ENCODE peak calls at places on chromosomes 13 and 19, in five cellular contexts. One of them, this sample, is unnamed.

GRCh38 chr19:31419871-31420430 is 70.7 kb upstream of the TSHZ3 start:
- DNase-seq in lower leg skin: no peak
- DNase-seq in fibroblast of the aortic adventitia: no peak
- DNase-seq in thoracic aorta: no peak
- DNase-seq in epithelial cell of proximal tubule: no peak
- DNase-seq in this sample: no peak

GRCh38 chr13:72113070-72113469 is 246.1 kb upstream of the DACH1 start:
- DNase-seq in lower leg skin: no peak
- DNase-seq in thoracic aorta: no peak
- DNase-seq in epithelial cell of proximal tubule: no peak
- DNase-seq in fibroblast of the aortic adventitia: no peak
- DNase-seq in this sample: no peak

GRCh38 chr19:55149078-55150003 is at the start of gene TNNT1:
- DNase-seq in fibroblast of the aortic adventitia: no peak
- DNase-seq in thoracic aorta: no peak
- DNase-seq in lower leg skin: no peak
- DNase-seq in epithelial cell of proximal tubule: no peak
- DNase-seq in this sample: no peak

GRCh38 chr13:52737451-52737850 is 2.2 kb downstream of the CNMD start:
- DNase-seq in fibroblast of the aortic adventitia: no peak
- DNase-seq in epithelial cell of proximal tubule: no peak
- DNase-seq in lower leg skin: no peak
- DNase-seq in thoracic aorta: no peak
- DNase-seq in this sample: no peak

GRCh38 chr13:99258946-99259345 is 767 bp upstream of the GPR18 start:
- DNase-seq in epithelial cell of proximal tubule: no peak
- DNase-seq in fibroblast of the aortic adventitia: no peak
- DNase-seq in thoracic aorta: no peak
- DNase-seq in lower leg skin: no peak
- DNase-seq in this sample: no peak

GRCh38 chr19:35119578-35119977 is 4.0 kb downstream of the FXYD3 start:
- DNase-seq in epithelial cell of proximal tubule: no peak
- DNase-seq in lower leg skin: no peak
- DNase-seq in thoracic aorta: no peak
- DNase-seq in fibroblast of the aortic adventitia: no peak
- DNase-seq in this sample: no peak

GRCh38 chr13:94764576-94765321 is 52.4 kb upstream of the SOX21 start:
- DNase-seq in thoracic aorta: no peak
- DNase-seq in lower leg skin: no peak
- DNase-seq in epithelial cell of proximal tubule: no peak
- DNase-seq in fibroblast of the aortic adventitia: no peak
- DNase-seq in this sample: no peak

GRCh38 chr13:61777281-61777680 is 361.6 kb upstream of the PCDH20 start:
- DNase-seq in epithelial cell of proximal tubule: no peak
- DNase-seq in fibroblast of the aortic adventitia: no peak
- DNase-seq in thoracic aorta: no peak
- DNase-seq in lower leg skin: no peak
- DNase-seq in this sample: no peak

GRCh38 chr13:94329754-94330551 is 149.5 kb downstream of the DCT start:
- DNase-seq in thoracic aorta: no peak
- DNase-seq in fibroblast of the aortic adventitia: peak
- DNase-seq in lower leg skin: no peak
- DNase-seq in epithelial cell of proximal tubule: peak
- DNase-seq in this sample: no peak

GRCh38 chr19:5103061-5103701 is 134.3 kb downstream of the KDM4B start:
- DNase-seq in lower leg skin: no peak
- DNase-seq in fibroblast of the aortic adventitia: peak
- DNase-seq in thoracic aorta: no peak
- DNase-seq in epithelial cell of proximal tubule: no peak
- DNase-seq in this sample: no peak

GRCh38 chr13:20610006-20610405 is 43.0 kb downstream of the IFT88 start:
- DNase-seq in lower leg skin: no peak
- DNase-seq in thoracic aorta: no peak
- DNase-seq in epithelial cell of proximal tubule: no peak
- DNase-seq in fibroblast of the aortic adventitia: no peak
- DNase-seq in this sample: no peak

GRCh38 chr19:15467734-15468214 is 3.4 kb upstream of the RASAL3 start:
- DNase-seq in epithelial cell of proximal tubule: no peak
- DNase-seq in fibroblast of the aortic adventitia: no peak
- DNase-seq in lower leg skin: no peak
- DNase-seq in thoracic aorta: no peak
- DNase-seq in this sample: no peak

GRCh38 chr19:18093439-18094161 is 4.0 kb upstream of the MAST3 start:
- DNase-seq in fibroblast of the aortic adventitia: peak
- DNase-seq in thoracic aorta: no peak
- DNase-seq in lower leg skin: no peak
- DNase-seq in epithelial cell of proximal tubule: no peak
- DNase-seq in this sample: no peak

GRCh38 chr19:39544201-39544903 is 4.4 kb upstream of the EID2 start:
- DNase-seq in lower leg skin: no peak
- DNase-seq in fibroblast of the aortic adventitia: peak
- DNase-seq in thoracic aorta: no peak
- DNase-seq in epithelial cell of proximal tubule: no peak
- DNase-seq in this sample: no peak

GRCh38 chr19:11738746-11739620 is at the start of gene ZNF823:
- DNase-seq in lower leg skin: peak
- DNase-seq in thoracic aorta: peak
- DNase-seq in epithelial cell of proximal tubule: peak
- DNase-seq in fibroblast of the aortic adventitia: peak
- DNase-seq in this sample: peak

GRCh38 chr13:34243396-34243795 is 425.4 kb downstream of the RFC3 start:
- DNase-seq in epithelial cell of proximal tubule: no peak
- DNase-seq in fibroblast of the aortic adventitia: no peak
- DNase-seq in lower leg skin: no peak
- DNase-seq in thoracic aorta: no peak
- DNase-seq in this sample: no peak

GRCh38 chr19:48489608-48490216 is 20.5 kb downstream of the CYTH2 start:
- DNase-seq in thoracic aorta: no peak
- DNase-seq in epithelial cell of proximal tubule: no peak
- DNase-seq in lower leg skin: peak
- DNase-seq in fibroblast of the aortic adventitia: peak
- DNase-seq in this sample: peak

GRCh38 chr19:49954933-49955332 is 6.0 kb downstream of the SIGLEC11 start:
- DNase-seq in epithelial cell of proximal tubule: no peak
- DNase-seq in lower leg skin: no peak
- DNase-seq in thoracic aorta: no peak
- DNase-seq in fibroblast of the aortic adventitia: peak
- DNase-seq in this sample: no peak

GRCh38 chr13:82740442-82740841 is 1141.8 kb downstream of the SLITRK1 start:
- DNase-seq in thoracic aorta: no peak
- DNase-seq in fibroblast of the aortic adventitia: no peak
- DNase-seq in lower leg skin: no peak
- DNase-seq in epithelial cell of proximal tubule: no peak
- DNase-seq in this sample: no peak

DNA sequence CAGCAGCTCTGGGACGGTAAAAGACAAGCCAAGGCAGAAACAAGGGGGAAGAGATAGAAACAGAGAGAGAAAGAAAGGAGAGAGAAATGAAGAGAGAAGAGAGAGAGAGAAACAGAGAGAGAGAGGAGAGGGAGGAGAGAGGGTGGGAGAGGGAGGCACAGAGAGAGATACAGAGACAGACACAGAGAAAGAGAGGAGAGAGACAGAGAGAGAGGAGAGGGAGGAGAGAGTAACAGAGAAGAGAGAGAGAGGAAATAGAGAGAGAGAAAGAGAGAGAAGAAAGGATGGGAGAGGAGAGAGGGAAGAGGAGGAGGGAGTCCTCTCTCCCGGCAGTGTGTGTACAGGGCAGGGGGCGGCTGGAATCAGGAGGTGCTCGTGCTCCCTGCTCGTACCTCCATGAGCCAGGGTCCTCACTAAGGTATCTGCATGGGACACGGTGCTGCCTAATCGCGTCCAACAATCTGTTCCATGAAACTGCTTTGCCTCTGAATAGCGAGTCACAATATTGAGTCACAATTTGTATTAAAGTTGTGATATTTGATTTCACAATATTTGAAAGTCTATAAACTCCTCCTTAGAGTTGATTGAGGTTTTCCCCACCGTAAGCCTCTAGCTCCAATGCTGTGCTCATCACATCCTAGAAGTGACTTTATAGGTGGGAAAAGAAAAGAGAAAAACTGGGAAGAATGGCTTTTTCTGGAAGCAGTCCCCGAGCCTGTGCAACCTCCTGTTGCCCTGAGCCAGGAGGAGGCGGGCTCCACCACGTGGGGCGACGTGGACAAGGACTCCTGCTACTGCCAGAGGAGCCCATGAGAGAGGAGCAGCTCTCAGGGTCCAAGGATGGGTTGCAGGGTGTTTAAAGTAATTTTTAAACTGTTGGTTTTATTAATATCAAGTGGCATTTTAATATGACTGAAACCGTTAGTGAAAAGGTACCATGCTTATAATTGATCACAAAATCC is 81.7 kb upstream of the ARHGEF7 start:
- DNase-seq in fibroblast of the aortic adventitia: no peak
- DNase-seq in lower leg skin: no peak
- DNase-seq in epithelial cell of proximal tubule: no peak
- DNase-seq in thoracic aorta: no peak
- DNase-seq in this sample: no peak
- TF ChIP-seq CTCF in fibroblast of the aortic adventitia: peak
- TF ChIP-seq CTCF in lower leg skin: no peak
- TF ChIP-seq CTCF in epithelial cell of proximal tubule: no peak
- TF ChIP-seq CTCF in thoracic aorta: no peak
- TF ChIP-seq CTCF in this sample: no peak

GRCh38 chr13:28659611-28659970 is 661 bp downstream of the POMP start:
- DNase-seq in lower leg skin: no peak
- DNase-seq in thoracic aorta: no peak
- DNase-seq in epithelial cell of proximal tubule: no peak
- DNase-seq in fibroblast of the aortic adventitia: peak
- DNase-seq in this sample: no peak

GRCh38 chr13:28655566-28655965 is 3.4 kb upstream of the POMP start:
- DNase-seq in lower leg skin: no peak
- DNase-seq in fibroblast of the aortic adventitia: peak
- DNase-seq in epithelial cell of proximal tubule: no peak
- DNase-seq in thoracic aorta: no peak
- DNase-seq in this sample: no peak

GRCh38 chr13:28658796-28659610 is at the start of gene POMP:
- DNase-seq in fibroblast of the aortic adventitia: peak
- DNase-seq in thoracic aorta: peak
- DNase-seq in lower leg skin: peak
- DNase-seq in epithelial cell of proximal tubule: no peak
- DNase-seq in this sample: peak

GRCh38 chr13:28658539-28658795 is 463 bp upstream of the POMP start:
- DNase-seq in thoracic aorta: no peak
- DNase-seq in epithelial cell of proximal tubule: no peak
- DNase-seq in fibroblast of the aortic adventitia: no peak
- DNase-seq in lower leg skin: no peak
- DNase-seq in this sample: no peak

GRCh38 chr13:28657784-28658538 is 969 bp upstream of the POMP start:
- DNase-seq in fibroblast of the aortic adventitia: peak
- DNase-seq in epithelial cell of proximal tubule: no peak
- DNase-seq in lower leg skin: no peak
- DNase-seq in thoracic aorta: no peak
- DNase-seq in this sample: no peak
- TF ChIP-seq CTCF in fibroblast of the aortic adventitia: peak
- TF ChIP-seq CTCF in epithelial cell of proximal tubule: peak
- TF ChIP-seq CTCF in lower leg skin: no peak
- TF ChIP-seq CTCF in thoracic aorta: no peak
- TF ChIP-seq CTCF in this sample: no peak

DNA sequence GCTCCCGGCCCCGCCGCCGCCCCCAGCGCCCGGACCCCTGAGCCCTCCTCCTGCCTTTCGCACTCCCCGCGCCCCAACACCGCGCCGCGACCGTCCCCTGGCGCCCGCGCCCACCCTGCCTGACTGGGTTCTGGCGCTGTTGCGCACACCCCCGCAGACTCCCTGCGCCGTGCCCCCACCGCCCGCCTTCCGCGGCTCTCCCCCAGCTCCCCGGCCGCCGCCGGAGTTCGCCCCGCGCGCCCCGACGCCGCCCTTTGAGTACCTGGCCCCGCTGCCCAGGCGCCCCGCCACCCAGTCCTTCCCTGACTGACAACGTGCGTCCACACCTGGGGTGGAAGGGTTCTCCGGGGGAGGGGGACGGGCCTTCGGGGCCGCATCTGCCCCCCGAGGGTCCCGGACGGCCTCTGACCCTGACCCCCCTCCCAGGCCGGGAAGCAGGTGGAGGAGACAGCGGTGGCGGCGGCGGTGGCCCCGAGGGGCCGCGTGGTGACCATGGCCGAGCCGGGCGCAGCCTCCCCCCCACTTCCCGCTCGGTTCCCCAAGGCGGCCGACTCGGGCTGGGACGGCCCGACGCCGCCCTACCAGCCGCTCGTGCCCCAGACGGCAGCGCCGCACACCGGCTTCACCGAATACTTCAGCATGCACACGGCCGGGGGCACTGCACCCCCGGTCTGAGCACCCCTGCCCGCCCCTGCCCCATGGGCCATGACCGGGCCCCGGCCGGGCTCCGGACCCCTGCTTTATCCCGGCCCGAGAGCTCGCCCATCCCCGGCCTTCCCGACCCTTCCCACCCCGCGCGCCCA is 1.4 kb upstream of the MEGF8 start:
- DNase-seq in lower leg skin: no peak
- DNase-seq in thoracic aorta: no peak
- DNase-seq in epithelial cell of proximal tubule: no peak
- DNase-seq in fibroblast of the aortic adventitia: no peak
- DNase-seq in this sample: no peak
- TF ChIP-seq CTCF in lower leg skin: no peak
- TF ChIP-seq CTCF in thoracic aorta: no peak
- TF ChIP-seq CTCF in epithelial cell of proximal tubule: no peak
- TF ChIP-seq CTCF in fibroblast of the aortic adventitia: no peak
- TF ChIP-seq CTCF in this sample: no peak

GRCh38 chr13:108426893-108427292 is 157.4 kb downstream of the TNFSF13B start:
- DNase-seq in epithelial cell of proximal tubule: no peak
- DNase-seq in lower leg skin: no peak
- DNase-seq in fibroblast of the aortic adventitia: no peak
- DNase-seq in thoracic aorta: no peak
- DNase-seq in this sample: no peak
- TF ChIP-seq CTCF in epithelial cell of proximal tubule: no peak
- TF ChIP-seq CTCF in lower leg skin: no peak
- TF ChIP-seq CTCF in fibroblast of the aortic adventitia: no peak
- TF ChIP-seq CTCF in thoracic aorta: no peak
- TF ChIP-seq CTCF in this sample: no peak

DNA sequence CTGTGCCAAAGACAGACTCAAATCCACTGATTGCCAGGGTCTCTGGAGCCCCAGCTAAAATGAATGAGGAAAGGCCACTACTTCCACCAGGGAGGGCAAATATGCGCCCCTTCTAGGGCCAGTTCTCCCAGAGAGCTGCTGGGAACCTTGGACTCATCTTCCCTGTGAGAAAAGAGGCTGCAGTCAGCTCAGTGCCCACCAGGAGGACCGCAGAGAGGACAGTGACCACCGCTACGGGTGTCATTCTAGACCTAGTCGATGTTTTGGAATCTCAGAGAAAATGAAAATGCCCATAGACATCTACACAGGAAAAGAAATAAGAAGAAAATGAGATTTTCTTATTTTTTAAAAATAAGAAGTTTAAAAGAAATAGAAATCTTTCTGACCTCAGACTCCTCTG is 235.1 kb downstream of the UQCRFS1 start:
- DNase-seq in thoracic aorta: no peak
- DNase-seq in epithelial cell of proximal tubule: no peak
- DNase-seq in fibroblast of the aortic adventitia: no peak
- DNase-seq in lower leg skin: no peak
- DNase-seq in this sample: no peak
- TF ChIP-seq CTCF in thoracic aorta: no peak
- TF ChIP-seq CTCF in epithelial cell of proximal tubule: peak
- TF ChIP-seq CTCF in fibroblast of the aortic adventitia: peak
- TF ChIP-seq CTCF in lower leg skin: no peak
- TF ChIP-seq CTCF in this sample: no peak